ENCODE peak calls at places on chromosomes 12 and 14, in five cellular contexts. U, O, M, E and I are unnamed samples. For H3K9me3, the result is how much of the 10 kb centered on the place peaks cover.

GRCh38 chr14:79278286-79278797 is 933.0 kb downstream of the DIO2 start:
- DNase-seq in E (no peak), O (peak), U (no peak), M (no peak), I (no peak)

GRCh38 chr14:39036760-39037159 is 66.3 kb downstream of the SEC23A start:
- DNase-seq in E (no peak), M (no peak), O (no peak), U (no peak), I (no peak)

GRCh38 chr14:65549429-65549828 is 136.9 kb downstream of the FUT8 start:
- DNase-seq in M (no peak), O (no peak), U (no peak), E (no peak), I (no peak)

GRCh38 chr12:92363295-92364146 is 217.9 kb upstream of the BTG1 start:
- DNase-seq in E (peak), U (no peak), M (peak), O (no peak), I (peak)

GRCh38 chr12:71158361-71158882 is 623 bp upstream of the TSPAN8 start:
- DNase-seq in M (no peak), E (no peak), U (no peak), O (no peak), I (no peak)

GRCh38 chr14:21104448-21105060 is 3.7 kb downstream of the TMEM253 start:
- DNase-seq in O (peak), E (peak), M (peak), U (no peak), I (peak)

GRCh38 chr12:100303831-100304230 is 36.9 kb downstream of the SCYL2 start:
- DNase-seq in E (no peak), O (no peak), M (no peak), U (no peak), I (no peak)

GRCh38 chr14:90726656-90727055 is 89.6 kb downstream of the TTC7B start:
- DNase-seq in E (no peak), O (no peak), M (peak), U (no peak), I (no peak)

GRCh38 chr12:109531411-109531810 is 41.9 kb downstream of the MMAB start:
- DNase-seq in E (no peak), O (no peak), M (peak), U (no peak), I (no peak)

GRCh38 chr12:48023386-48023785 is 19.1 kb upstream of the COL2A1 start:
- DNase-seq in O (no peak), U (peak), M (no peak), E (peak), I (no peak)

GRCh38 chr12:118986043-118986442 is 4.7 kb downstream of the SRRM4 start:
- DNase-seq in E (no peak), O (no peak), U (no peak), M (no peak), I (no peak)

GRCh38 chr12:50740307-50740706 is 23.6 kb upstream of the ATF1 start:
- DNase-seq in E (no peak), M (no peak), U (no peak), O (no peak), I (no peak)

GRCh38 chr14:54356172-54356571 is 40.6 kb upstream of the CDKN3 start:
- DNase-seq in U (no peak), O (no peak), E (no peak), M (no peak), I (no peak)

GRCh38 chr14:63438065-63438757 is 105.0 kb downstream of the PPP2R5E start:
- DNase-seq in M (peak), O (peak), U (no peak), E (peak), I (no peak)

GRCh38 chr12:55720071-55720564 is at the start of gene RDH5:
- DNase-seq in U (no peak), M (no peak), E (peak), O (peak), I (no peak)

GRCh38 chr12:114835031-114835430 is 151.1 kb upstream of the TBX3 start:
- DNase-seq in E (no peak), M (peak), O (no peak), U (no peak), I (no peak)

GRCh38 chr12:124422570-124423523 is 128.0 kb downstream of the RFLNA start:
- DNase-seq in E (peak), M (peak), O (peak), U (no peak), I (no peak)

GRCh38 chr14:29810064-29810463 is 117.6 kb downstream of the PRKD1 start:
- DNase-seq in E (no peak), O (no peak), M (no peak), U (no peak), I (no peak)

GRCh38 chr14:56660677-56661389 is 81.2 kb downstream of the TMEM260 start:
- DNase-seq in U (no peak), M (no peak), O (no peak), E (no peak), I (no peak)

GRCh38 chr14:54653764-54654469 is 87.0 kb downstream of the SAMD4A start:
- DNase-seq in E (peak), M (peak), U (no peak), O (no peak), I (no peak)

GRCh38 chr12:130568041-130568440 is 148.1 kb downstream of the RIMBP2 start:
- DNase-seq in U (no peak), M (no peak), E (no peak), O (no peak), I (no peak)

GRCh38 chr12:12443482-12443881 is 86.6 kb downstream of the BORCS5 start:
- DNase-seq in O (no peak), U (no peak), M (no peak), E (peak), I (no peak)

GRCh38 chr14:26841920-26842741 is 244.3 kb upstream of the NOVA1 start:
- DNase-seq in U (no peak), E (peak), M (peak), O (peak), I (no peak)

GRCh38 chr12:117090816-117091711 is 8.2 kb downstream of the TESC start:
- DNase-seq in U (no peak), E (no peak), M (no peak), O (peak), I (no peak)

GRCh38 chr14:68380304-68380840 is 412.5 kb downstream of the ZFP36L1 start:
- DNase-seq in M (no peak), O (no peak), E (no peak), U (no peak), I (no peak)

GRCh38 chr14:69614592-69614991 is 3.2 kb downstream of the SUSD6 start:
- DNase-seq in E (peak), M (no peak), U (no peak), O (no peak), I (no peak)

GRCh38 chr12:70190252-70191010 is 52.8 kb upstream of the CNOT2 start:
- DNase-seq in E (no peak), M (no peak), U (no peak), O (no peak), I (no peak)

GRCh38 chr12:11171145-11171952 is at the start of gene SMIM10L1:
- DNase-seq in E (peak), O (peak), M (peak), U (peak), I (peak)

GRCh38 chr14:72651081-72651480 is 242.8 kb downstream of the DPF3 start:
- DNase-seq in U (no peak), M (peak), O (no peak), E (peak), I (no peak)

GRCh38 chr12:124389537-124390441 is 94.9 kb downstream of the RFLNA start:
- DNase-seq in O (no peak), E (no peak), U (peak), M (no peak), I (no peak)

GRCh38 chr12:82130763-82131162 is 227.4 kb downstream of the CCDC59 start:
- DNase-seq in U (no peak), E (no peak), O (no peak), M (no peak), I (no peak)

GRCh38 chr12:47066278-47067048 is 13.0 kb upstream of the PCED1B start:
- DNase-seq in E (no peak), O (no peak), U (no peak), M (no peak), I (no peak)

GRCh38 chr14:63266106-63266505 is 52.6 kb downstream of the GPHB5 start:
- DNase-seq in M (no peak), E (no peak), O (no peak), U (no peak), I (no peak)

GRCh38 chr12:89474615-89475014 is 50.0 kb downstream of the GALNT4 start:
- DNase-seq in O (no peak), M (peak), E (no peak), U (no peak), I (no peak)

GRCh38 chr12:28253175-28253641 is 63.0 kb downstream of the CCDC91 start:
- DNase-seq in U (no peak), M (no peak), O (no peak), E (no peak), I (no peak)

GRCh38 chr12:116862167-116862566 is 19.1 kb downstream of the HRK start:
- DNase-seq in O (no peak), M (no peak), E (no peak), U (no peak), I (no peak)

GRCh38 chr12:94779520-94779919 is 129.2 kb upstream of the TMCC3 start:
- DNase-seq in M (peak), O (no peak), E (no peak), U (no peak), I (no peak)

GRCh38 chr12:75685826-75686225 is 174.4 kb upstream of the KRR1 start:
- DNase-seq in U (no peak), O (no peak), M (no peak), E (no peak), I (no peak)

GRCh38 chr12:70271025-70271424 is 27.8 kb downstream of the CNOT2 start:
- DNase-seq in E (no peak), M (no peak), O (no peak), U (no peak), I (no peak)

DNA sequence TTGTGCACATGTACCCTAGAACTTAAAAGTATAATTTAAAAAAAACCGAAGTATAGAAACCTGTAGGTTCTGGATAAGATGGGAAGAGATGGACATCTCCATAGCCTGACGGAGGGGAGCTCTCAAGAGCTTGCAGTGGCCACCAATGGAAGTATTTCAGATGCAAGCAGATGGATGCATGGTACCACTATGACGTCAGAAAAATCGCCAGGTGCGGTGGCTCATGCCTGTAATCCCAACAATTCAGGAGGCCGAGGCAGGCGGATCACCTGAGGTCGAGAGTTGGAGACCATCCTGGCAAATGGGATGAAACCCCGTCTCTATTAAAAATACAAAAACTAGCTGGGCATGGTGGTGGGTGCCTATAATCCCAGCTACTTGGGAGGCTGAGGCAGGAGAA is 3.4 kb downstream of the TEX22 start:
- DNase-seq in E (peak), M (no peak), U (no peak), O (no peak), I (no peak)
- H3K9me3 ChIP-seq in E (under half), M (under half), U (under half), O (under half), I (under half)

DNA sequence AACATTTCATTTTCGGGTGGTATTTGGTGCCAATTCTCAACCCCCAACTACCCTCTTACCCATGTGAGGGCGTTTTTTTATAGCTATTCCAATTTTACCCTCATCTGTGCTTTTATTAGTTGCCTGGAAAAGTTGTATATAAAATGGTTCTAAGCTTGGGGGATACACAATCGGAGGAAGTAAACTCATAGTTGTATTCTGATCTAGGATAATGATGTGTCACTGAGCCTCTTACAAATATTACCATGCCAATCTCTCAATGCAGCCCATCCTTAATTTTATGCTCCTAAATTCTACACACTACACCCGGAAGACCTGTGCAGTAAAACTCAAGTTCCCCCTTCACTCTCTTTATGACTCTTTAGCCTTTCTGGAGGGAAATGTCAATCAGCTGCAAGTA is 1206.5 kb upstream of the FLRT2 start:
- DNase-seq in M (no peak), O (no peak), U (no peak), E (no peak), I (no peak)
- H3K9me3 ChIP-seq in M (under half), O (under half), U (under half), E (under half), I (under half)

GRCh38 chr14:106051790-106052189 is 525.4 kb downstream of the TMEM121 start:
- DNase-seq in O (no peak), U (no peak), M (no peak), E (no peak), I (no peak)

GRCh38 chr14:106060576-106060975 is 534.2 kb downstream of the TMEM121 start:
- DNase-seq in U (no peak), E (no peak), O (no peak), M (no peak), I (no peak)

GRCh38 chr14:106058342-106058741 is 532.0 kb downstream of the TMEM121 start:
- DNase-seq in O (no peak), U (no peak), M (no peak), E (no peak), I (no peak)

GRCh38 chr14:106055257-106055656 is 528.9 kb downstream of the TMEM121 start:
- DNase-seq in O (no peak), M (no peak), U (no peak), E (no peak), I (no peak)
- H3K9me3 ChIP-seq in O (under half), M (under half), U (under half), E (under half), I (under half)

GRCh38 chr12:38155526-38156496 is 160.8 kb upstream of the ALG10B start:
- DNase-seq in M (no peak), O (no peak), U (no peak), E (no peak), I (no peak)

GRCh38 chr12:38153737-38154061 is 162.9 kb upstream of the ALG10B start:
- DNase-seq in E (no peak), O (no peak), U (no peak), M (no peak), I (no peak)

GRCh38 chr12:38152816-38153736 is 163.5 kb upstream of the ALG10B start:
- DNase-seq in U (no peak), O (no peak), E (no peak), M (no peak), I (no peak)

GRCh38 chr12:38155020-38155395 is 161.6 kb upstream of the ALG10B start:
- DNase-seq in U (no peak), O (no peak), E (no peak), M (no peak), I (no peak)

DNA sequence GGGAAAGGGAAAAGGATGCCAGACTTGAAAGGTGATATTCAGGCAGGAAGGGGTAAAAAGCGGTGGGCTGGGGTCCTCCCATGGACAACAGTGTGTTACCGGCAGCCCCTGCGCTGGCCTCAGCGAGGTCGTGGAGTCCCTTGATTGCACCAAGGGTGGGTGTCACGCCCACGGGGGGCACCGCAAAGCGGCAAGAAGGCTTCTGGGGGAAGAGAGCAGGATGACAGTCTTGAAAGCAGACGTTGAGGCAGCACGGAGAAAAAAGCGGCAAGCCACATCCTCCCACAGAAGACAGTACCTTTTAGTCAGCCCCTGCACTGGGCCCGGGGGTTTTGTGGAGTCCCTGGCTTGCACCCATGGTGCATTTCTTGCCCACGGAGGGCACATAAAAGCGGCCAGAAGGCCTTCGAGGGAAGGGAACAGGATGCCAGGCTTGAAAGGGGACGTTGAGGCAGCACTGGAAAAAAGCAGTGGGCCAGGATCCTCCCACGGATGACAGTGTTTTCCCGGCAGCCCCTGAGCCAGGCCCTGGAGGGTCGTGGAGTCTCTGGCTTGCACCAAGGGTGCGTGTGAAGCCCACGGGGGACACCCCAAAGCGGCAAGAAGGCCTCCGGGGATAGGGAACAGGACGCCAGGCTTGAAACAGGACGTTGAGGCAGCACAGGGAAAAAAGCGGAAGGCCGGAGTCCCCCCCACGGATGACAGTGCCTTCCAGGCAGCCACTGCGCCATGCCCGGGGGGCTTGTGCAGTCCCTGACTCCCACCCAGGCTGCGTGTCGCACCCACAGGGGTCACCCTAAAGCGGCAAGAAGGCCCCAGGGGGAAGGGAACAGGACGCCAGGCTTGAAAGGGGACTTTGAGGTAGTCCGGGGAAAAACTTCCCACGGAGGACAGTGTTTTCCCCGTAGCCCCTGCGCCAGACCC is 162.2 kb upstream of the ALG10B start:
- DNase-seq in O (no peak), M (no peak), U (no peak), E (no peak), I (no peak)
- H3K9me3 ChIP-seq in O (under half), M (under half), U (half or more), E (under half), I (under half)

GRCh38 chr12:16130359-16130758 is 147.1 kb downstream of the SLC15A5 start:
- DNase-seq in O (no peak), M (no peak), E (no peak), U (no peak), I (no peak)
- H3K9me3 ChIP-seq in O (under half), M (half or more), E (under half), U (under half), I (under half)

GRCh38 chr14:101055776-101056374 is 152.4 kb upstream of the RTL1 start:
- DNase-seq in E (no peak), O (no peak), U (no peak), M (no peak), I (no peak)

GRCh38 chr14:101056446-101056845 is 152.9 kb upstream of the RTL1 start:
- DNase-seq in M (no peak), U (no peak), O (no peak), E (no peak), I (no peak)

GRCh38 chr14:101060171-101060601 is 156.7 kb upstream of the RTL1 start:
- DNase-seq in E (no peak), M (no peak), U (no peak), O (no peak), I (no peak)

GRCh38 chr14:101057394-101057793 is 153.9 kb upstream of the RTL1 start:
- DNase-seq in O (no peak), E (no peak), M (no peak), U (no peak), I (no peak)

GRCh38 chr14:101058571-101058970 is 155.0 kb upstream of the RTL1 start:
- DNase-seq in M (no peak), E (no peak), U (no peak), O (no peak), I (no peak)
- H3K9me3 ChIP-seq in M (under half), E (under half), U (under half), O (under half), I (under half)

GRCh38 chr14:106556665-106557289 is 1030.4 kb downstream of the TMEM121 start:
- DNase-seq in M (no peak), O (peak), U (no peak), E (peak), I (peak)
- H3K9me3 ChIP-seq in M (under half), O (under half), U (under half), E (under half), I (under half)

GRCh38 chr14:20093442-20093841 is 17.1 kb upstream of the OR4K17 start:
- DNase-seq in E (no peak), U (no peak), M (no peak), O (no peak), I (no peak)
- H3K9me3 ChIP-seq in E (under half), U (under half), M (under half), O (under half), I (under half)

GRCh38 chr12:34400423-34400881 is 378.2 kb downstream of the ALG10 start:
- DNase-seq in E (peak), M (no peak), U (no peak), O (no peak), I (peak)

GRCh38 chr12:34398366-34398705 is 376.0 kb downstream of the ALG10 start:
- DNase-seq in E (peak), O (peak), M (no peak), U (no peak), I (no peak)

GRCh38 chr12:34400986-34401658 is 378.8 kb downstream of the ALG10 start:
- DNase-seq in U (no peak), O (peak), E (peak), M (no peak), I (no peak)

GRCh38 chr12:34398706-34399630 is 376.7 kb downstream of the ALG10 start:
- DNase-seq in U (no peak), E (peak), M (no peak), O (peak), I (peak)

GRCh38 chr12:34399631-34400422 is 377.5 kb downstream of the ALG10 start:
- DNase-seq in M (no peak), U (no peak), E (peak), O (peak), I (peak)
- H3K9me3 ChIP-seq in M (under half), U (half or more), E (under half), O (half or more), I (under half)

GRCh38 chr14:48005986-48006385 is 330.6 kb upstream of the MDGA2 start:
- DNase-seq in U (no peak), M (no peak), O (no peak), E (no peak), I (no peak)

GRCh38 chr14:48008646-48009045 is 333.2 kb upstream of the MDGA2 start:
- DNase-seq in U (no peak), O (no peak), M (no peak), E (no peak), I (no peak)
- H3K9me3 ChIP-seq in U (under half), O (under half), M (under half), E (under half), I (under half)